ENCODE peak calls at places on chromosomes 12 and 14, in five cellular contexts. One of them, this sample, is unnamed.

GRCh38 chr12:29148958-29149690 is at the start of gene FAR2:
- DNase-seq in fibroblast of the conjunctiva: peak
- DNase-seq in CD4-positive, CD25-positive, alpha-beta regulatory T cell: peak
- DNase-seq in activated gamma-delta T cell treated with anti-CD3 and anti-CD28 coated beads, Interleukin-2, amount 50 U/mL, for 16 hours: peak
- DNase-seq in natural killer cell: peak
- DNase-seq in this sample: no peak

GRCh38 chr12:101616027-101616494 is 21.3 kb downstream of the MYBPC1 start:
- DNase-seq in fibroblast of the conjunctiva: no peak
- DNase-seq in CD4-positive, CD25-positive, alpha-beta regulatory T cell: peak
- DNase-seq in natural killer cell: no peak
- DNase-seq in activated gamma-delta T cell treated with anti-CD3 and anti-CD28 coated beads, Interleukin-2, amount 50 U/mL, for 16 hours: no peak
- DNase-seq in this sample: no peak

GRCh38 chr14:103528158-103528511 is 861 bp upstream of the TRMT61A start:
- DNase-seq in CD4-positive, CD25-positive, alpha-beta regulatory T cell: no peak
- DNase-seq in natural killer cell: no peak
- DNase-seq in activated gamma-delta T cell treated with anti-CD3 and anti-CD28 coated beads, Interleukin-2, amount 50 U/mL, for 16 hours: no peak
- DNase-seq in fibroblast of the conjunctiva: no peak
- DNase-seq in this sample: no peak

GRCh38 chr14:68408680-68409079 is 384.2 kb downstream of the ZFP36L1 start:
- DNase-seq in fibroblast of the conjunctiva: no peak
- DNase-seq in activated gamma-delta T cell treated with anti-CD3 and anti-CD28 coated beads, Interleukin-2, amount 50 U/mL, for 16 hours: no peak
- DNase-seq in CD4-positive, CD25-positive, alpha-beta regulatory T cell: peak
- DNase-seq in natural killer cell: no peak
- DNase-seq in this sample: no peak

GRCh38 chr14:90368946-90369721 is 27.7 kb upstream of the CALM1 start:
- DNase-seq in activated gamma-delta T cell treated with anti-CD3 and anti-CD28 coated beads, Interleukin-2, amount 50 U/mL, for 16 hours: no peak
- DNase-seq in CD4-positive, CD25-positive, alpha-beta regulatory T cell: peak
- DNase-seq in natural killer cell: no peak
- DNase-seq in fibroblast of the conjunctiva: no peak
- DNase-seq in this sample: no peak

GRCh38 chr12:63064080-63064479 is 86.9 kb downstream of the AVPR1A start:
- DNase-seq in CD4-positive, CD25-positive, alpha-beta regulatory T cell: no peak
- DNase-seq in fibroblast of the conjunctiva: no peak
- DNase-seq in natural killer cell: no peak
- DNase-seq in activated gamma-delta T cell treated with anti-CD3 and anti-CD28 coated beads, Interleukin-2, amount 50 U/mL, for 16 hours: no peak
- DNase-seq in this sample: no peak

GRCh38 chr12:122207391-122207790 is 3.9 kb downstream of the B3GNT4 start:
- DNase-seq in activated gamma-delta T cell treated with anti-CD3 and anti-CD28 coated beads, Interleukin-2, amount 50 U/mL, for 16 hours: no peak
- DNase-seq in natural killer cell: no peak
- DNase-seq in CD4-positive, CD25-positive, alpha-beta regulatory T cell: no peak
- DNase-seq in fibroblast of the conjunctiva: no peak
- DNase-seq in this sample: no peak

GRCh38 chr12:11347810-11348209 is 37.6 kb upstream of the PRB4 start:
- DNase-seq in natural killer cell: no peak
- DNase-seq in CD4-positive, CD25-positive, alpha-beta regulatory T cell: no peak
- DNase-seq in fibroblast of the conjunctiva: no peak
- DNase-seq in activated gamma-delta T cell treated with anti-CD3 and anti-CD28 coated beads, Interleukin-2, amount 50 U/mL, for 16 hours: no peak
- DNase-seq in this sample: no peak

GRCh38 chr12:19507823-19508222 is 68.5 kb downstream of the AEBP2 start:
- DNase-seq in activated gamma-delta T cell treated with anti-CD3 and anti-CD28 coated beads, Interleukin-2, amount 50 U/mL, for 16 hours: no peak
- DNase-seq in natural killer cell: no peak
- DNase-seq in fibroblast of the conjunctiva: peak
- DNase-seq in CD4-positive, CD25-positive, alpha-beta regulatory T cell: no peak
- DNase-seq in this sample: no peak

GRCh38 chr14:52318829-52319604 is 4.9 kb downstream of the PTGER2 start:
- DNase-seq in fibroblast of the conjunctiva: no peak
- DNase-seq in CD4-positive, CD25-positive, alpha-beta regulatory T cell: no peak
- DNase-seq in natural killer cell: no peak
- DNase-seq in activated gamma-delta T cell treated with anti-CD3 and anti-CD28 coated beads, Interleukin-2, amount 50 U/mL, for 16 hours: no peak
- DNase-seq in this sample: no peak

GRCh38 chr12:114902665-114903393 is 218.9 kb upstream of the TBX3 start:
- DNase-seq in fibroblast of the conjunctiva: no peak
- DNase-seq in CD4-positive, CD25-positive, alpha-beta regulatory T cell: no peak
- DNase-seq in activated gamma-delta T cell treated with anti-CD3 and anti-CD28 coated beads, Interleukin-2, amount 50 U/mL, for 16 hours: no peak
- DNase-seq in natural killer cell: no peak
- DNase-seq in this sample: no peak

GRCh38 chr12:122909442-122910288 is 13.7 kb upstream of the VPS37B start:
- DNase-seq in CD4-positive, CD25-positive, alpha-beta regulatory T cell: no peak
- DNase-seq in fibroblast of the conjunctiva: no peak
- DNase-seq in activated gamma-delta T cell treated with anti-CD3 and anti-CD28 coated beads, Interleukin-2, amount 50 U/mL, for 16 hours: no peak
- DNase-seq in natural killer cell: no peak
- DNase-seq in this sample: peak

GRCh38 chr14:80988742-80989429 is 33.5 kb downstream of the TSHR start:
- DNase-seq in fibroblast of the conjunctiva: no peak
- DNase-seq in CD4-positive, CD25-positive, alpha-beta regulatory T cell: no peak
- DNase-seq in natural killer cell: no peak
- DNase-seq in activated gamma-delta T cell treated with anti-CD3 and anti-CD28 coated beads, Interleukin-2, amount 50 U/mL, for 16 hours: no peak
- DNase-seq in this sample: no peak